ENCODE peak calls at places on chromosomes 7 and 10, in five cellular contexts. X is right lobe of liver, K is IMR-90, G is HCT116, I is transverse colon. D is an unnamed sample.

GRCh38 chr7:114658188-114658587 is 243.6 kb downstream of the FOXP2 start:
- DNase-seq in I (no peak), K (no peak), X (no peak), G (no peak), D (no peak)

GRCh38 chr7:149104749-149105148 is 14.2 kb upstream of the ZNF786 start:
- DNase-seq in K (no peak), I (no peak), X (no peak), G (no peak), D (no peak)

GRCh38 chr10:110137142-110137545 is 70.3 kb upstream of the MXI1 start:
- DNase-seq in I (no peak), K (peak), G (peak), X (no peak), D (no peak)

GRCh38 chr7:123637878-123638277 is 17.8 kb upstream of the LMOD2 start:
- DNase-seq in K (no peak), X (no peak), I (no peak), G (no peak), D (no peak)

GRCh38 chr10:79608505-79609375 is 2.0 kb upstream of the SFTPA1 start:
- DNase-seq in I (peak), X (no peak), K (peak), G (peak), D (no peak)

GRCh38 chr7:133065301-133065700 is 16.6 kb downstream of the CHCHD3 start:
- DNase-seq in I (no peak), G (no peak), K (no peak), X (no peak), D (no peak)

GRCh38 chr10:128029731-128030369 is 96.4 kb downstream of the MKI67 start:
- DNase-seq in I (no peak), K (no peak), G (no peak), X (no peak), D (no peak)

GRCh38 chr10:16049050-16049449 is 188.7 kb upstream of the MINDY3 start:
- DNase-seq in I (no peak), K (no peak), G (no peak), X (no peak), D (no peak)

GRCh38 chr10:73910401-73910763 is 550 bp upstream of the PLAU start:
- DNase-seq in X (no peak), K (peak), I (no peak), G (no peak), D (no peak)

GRCh38 chr10:122056431-122057094 is 67.6 kb downstream of the TACC2 start:
- DNase-seq in X (no peak), K (no peak), I (peak), G (peak), D (no peak)

GRCh38 chr7:150781016-150781415 is 19.1 kb downstream of the TMEM176B start:
- DNase-seq in K (peak), I (no peak), G (no peak), X (no peak), D (no peak)

GRCh38 chr7:50304911-50305621 is 550 bp downstream of the IKZF1 start:
- DNase-seq in I (peak), G (no peak), X (no peak), K (no peak), D (no peak)

GRCh38 chr10:118790058-118790457 is 35.3 kb upstream of the CACUL1 start:
- DNase-seq in G (no peak), I (no peak), X (no peak), K (no peak), D (no peak)

GRCh38 chr10:43344051-43344450 is 27.4 kb upstream of the FXYD4 start:
- DNase-seq in K (no peak), I (no peak), X (no peak), G (no peak), D (no peak)

GRCh38 chr10:1272079-1272478 is 215.9 kb downstream of the WDR37 start:
- DNase-seq in K (no peak), X (no peak), I (no peak), G (no peak), D (no peak)

GRCh38 chr7:106823631-106824030 is 41.5 kb upstream of the PIK3CG start:
- DNase-seq in G (peak), X (no peak), K (peak), I (no peak), D (peak)

GRCh38 chr7:123210986-123211385 is 11.2 kb upstream of the SLC13A1 start:
- DNase-seq in I (no peak), X (no peak), G (no peak), K (no peak), D (no peak)

GRCh38 chr7:24868724-24869123 is 111.3 kb downstream of the OSBPL3 start:
- DNase-seq in I (no peak), G (no peak), K (no peak), X (no peak), D (no peak)

GRCh38 chr10:73653701-73654100 is 2.1 kb downstream of the SYNPO2L start:
- DNase-seq in K (peak), X (no peak), G (no peak), I (no peak), D (no peak)

GRCh38 chr7:30920021-30920583 is 8.4 kb downstream of the AQP1 start:
- DNase-seq in K (no peak), G (no peak), X (peak), I (peak), D (no peak)

GRCh38 chr7:74501298-74501697 is 47.6 kb downstream of the GTF2IRD1 start:
- DNase-seq in X (peak), G (no peak), I (peak), K (no peak), D (no peak)

GRCh38 chr7:138009350-138009653 is 7.4 kb upstream of the CREB3L2 start:
- DNase-seq in K (no peak), I (no peak), X (no peak), G (no peak), D (no peak)

GRCh38 chr7:100126931-100127865 is at the start of gene MBLAC1:
- DNase-seq in G (peak), I (peak), X (peak), K (peak), D (no peak)

GRCh38 chr7:140310337-140311002 is 87.9 kb downstream of the SLC37A3 start:
- DNase-seq in X (no peak), G (no peak), K (no peak), I (no peak), D (no peak)

GRCh38 chr7:118492466-118492865 is 268.0 kb downstream of the ANKRD7 start:
- DNase-seq in G (no peak), X (no peak), I (no peak), K (no peak), D (no peak)

GRCh38 chr7:2208712-2209111 is 24.0 kb downstream of the MAD1L1 start:
- DNase-seq in G (no peak), X (no peak), I (no peak), K (no peak), D (no peak)

DNA sequence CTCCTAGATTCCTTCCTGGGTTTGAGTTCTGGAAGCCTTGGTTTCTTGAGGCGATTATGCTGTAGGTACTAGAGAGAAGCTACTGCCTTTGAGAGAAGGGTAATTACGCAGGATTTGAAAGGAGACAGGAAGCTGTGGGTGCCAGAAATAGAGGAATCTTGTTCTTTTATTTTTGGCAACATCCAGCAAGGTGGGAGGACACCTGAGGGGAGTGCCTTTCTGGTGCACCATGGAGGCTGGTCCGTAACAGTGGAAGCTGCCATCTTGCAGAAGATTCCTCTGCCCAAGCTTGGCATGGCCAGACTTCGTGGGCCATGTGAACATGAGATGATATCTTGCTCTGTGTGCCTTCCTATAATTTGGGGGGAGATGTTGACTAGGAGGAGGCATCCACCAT is 98.0 kb downstream of the PFKFB3 start:
- DNase-seq in I (no peak), G (no peak), K (no peak), X (peak), D (no peak)
- H3K4me3 ChIP-seq in I (no peak), G (no peak), K (no peak), X (no peak), D (no peak)

GRCh38 chr7:27188666-27189559 is 3.9 kb upstream of the HOXA11 start:
- DNase-seq in I (peak), G (no peak), K (no peak), X (peak), D (no peak)
- TF ChIP-seq POLR2A in I (peak), G (no peak), K (no peak), X (no peak), D (no peak)

DNA sequence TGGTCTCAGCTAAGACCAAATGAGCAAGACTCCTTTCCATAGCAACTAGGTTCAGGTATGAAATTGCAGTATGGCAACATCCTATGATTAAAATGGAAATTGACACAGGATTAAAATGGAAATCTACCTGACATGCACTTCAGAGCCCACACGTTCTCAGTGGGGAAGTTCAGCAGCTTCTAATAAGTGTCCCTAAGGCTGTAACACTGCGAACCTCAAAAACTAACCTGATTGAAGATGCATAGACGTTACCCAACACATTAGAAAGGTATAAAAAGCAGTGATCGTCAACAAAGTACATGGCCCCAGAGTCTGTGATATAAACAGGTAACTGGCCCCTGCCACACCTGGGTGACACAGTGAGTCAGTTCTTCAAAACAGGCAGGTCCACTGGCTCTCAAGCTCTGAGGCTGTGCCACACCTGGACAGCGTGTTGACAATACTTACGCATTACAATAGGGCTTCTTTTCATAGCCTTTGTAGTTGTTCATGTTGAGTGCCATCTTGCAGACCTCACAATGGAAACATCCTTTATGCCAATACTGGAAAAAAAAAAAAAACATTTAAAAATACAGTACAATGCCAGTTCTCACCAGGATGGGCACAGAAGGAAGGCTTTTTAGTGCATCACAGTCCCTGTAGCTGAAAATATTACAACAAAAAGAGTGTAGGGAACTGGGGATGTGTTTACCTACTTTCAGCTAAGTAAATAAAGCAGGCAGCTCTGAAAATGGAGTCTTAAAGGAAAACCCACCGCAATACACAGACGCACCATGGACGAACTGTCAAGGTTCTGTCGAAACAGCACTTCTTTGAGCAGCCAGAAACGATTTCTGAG is 275.0 kb upstream of the NEBL start:
- DNase-seq in X (no peak), G (no peak), K (no peak), I (peak), D (no peak)
- H3K27ac ChIP-seq in X (no peak), G (no peak), K (no peak), I (peak), D (peak)

GRCh38 chr7:120951309-120951706 is 731 bp downstream of the ING3 start:
- DNase-seq in G (no peak), I (no peak), K (no peak), X (no peak), D (no peak)
- H3K4me3 ChIP-seq in G (peak), I (peak), K (peak), X (peak), D (peak)

GRCh38 chr10:95656291-95657164 is at the start of gene ALDH18A1:
- DNase-seq in X (peak), I (peak), K (peak), G (peak), D (no peak)
- TF ChIP-seq POLR2A in X (peak), I (peak), K (peak), G (peak), D (no peak)

DNA sequence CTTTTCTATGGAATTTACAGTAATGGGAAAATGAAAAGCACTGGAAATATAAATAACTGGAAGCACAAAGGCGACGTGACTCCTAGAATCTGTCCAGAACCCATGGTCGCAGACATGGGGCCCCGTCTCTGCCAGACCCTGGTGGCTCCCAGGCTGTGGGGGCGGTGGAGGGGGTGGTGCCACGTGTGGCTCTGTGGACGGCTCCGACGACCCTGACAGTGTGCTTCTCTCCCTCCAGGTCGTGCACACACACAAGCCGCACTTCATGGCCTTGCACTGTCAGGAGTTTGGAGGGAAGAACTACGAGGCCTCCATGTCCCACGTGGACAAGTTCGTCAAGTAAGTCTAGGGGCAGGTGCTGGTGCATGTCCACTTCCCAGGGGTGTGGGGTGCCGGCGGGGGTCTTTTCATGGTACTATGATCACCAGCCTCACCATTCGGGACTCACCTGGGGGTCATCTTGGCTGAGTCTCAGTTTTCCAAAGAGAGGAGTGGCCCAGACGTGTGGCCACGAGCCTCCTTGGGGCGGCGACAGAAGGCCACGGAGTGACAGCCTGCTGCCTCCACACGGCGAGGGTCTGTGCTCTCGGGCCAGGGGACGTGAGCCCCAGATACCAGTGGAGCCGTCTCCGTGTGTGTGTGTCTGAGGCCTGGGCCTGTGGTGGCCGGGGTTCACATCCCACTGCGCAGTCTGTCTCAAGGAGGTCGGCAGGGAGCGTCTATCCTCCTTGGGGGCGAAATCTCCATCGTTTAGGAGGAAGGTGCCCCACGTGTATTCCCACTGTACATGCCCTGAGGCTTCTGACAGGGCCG is 108.2 kb downstream of the INPP5A start:
- DNase-seq in I (no peak), K (no peak), G (no peak), X (peak), D (no peak)
- H3K27ac ChIP-seq in I (no peak), K (no peak), G (no peak), X (no peak), D (no peak)

GRCh38 chr7:129103561-129104324 is 40.8 kb upstream of the TSPAN33 start:
- DNase-seq in G (no peak), I (no peak), K (no peak), X (peak), D (no peak)

GRCh38 chr7:129098409-129099084 is 43.6 kb upstream of the TNPO3 start:
- DNase-seq in K (no peak), G (no peak), I (no peak), X (no peak), D (no peak)

GRCh38 chr7:129095258-129095657 is 40.3 kb upstream of the TNPO3 start:
- DNase-seq in I (peak), K (no peak), X (no peak), G (no peak), D (no peak)

GRCh38 chr7:129101746-129102145 is 42.8 kb upstream of the TSPAN33 start:
- DNase-seq in G (no peak), K (no peak), I (no peak), X (no peak), D (no peak)

DNA sequence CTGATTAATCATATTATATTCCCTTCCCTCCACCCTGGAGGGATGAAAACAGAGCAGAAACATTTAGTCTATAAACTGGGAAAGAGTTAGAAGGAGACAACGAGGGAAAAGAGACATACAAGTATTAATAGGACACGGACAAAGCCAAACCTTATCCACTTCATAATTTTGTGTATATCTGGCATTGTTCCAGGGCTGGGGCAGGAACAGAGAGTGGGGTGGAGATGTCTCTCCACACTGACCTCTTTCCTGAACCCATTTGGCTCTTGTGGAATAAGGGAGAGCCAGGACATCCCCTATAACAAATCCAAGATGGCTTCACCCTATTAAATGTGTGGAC is 43.7 kb upstream of the TSPAN33 start:
- DNase-seq in X (no peak), G (no peak), I (no peak), K (no peak), D (no peak)
- H3K4me3 ChIP-seq in X (no peak), G (no peak), I (no peak), K (no peak), D (no peak)

GRCh38 chr7:21426958-21427860 is 674 bp upstream of the SP4 start:
- DNase-seq in I (peak), G (peak), X (peak), K (peak), D (peak)
- TF ChIP-seq POLR2A in I (peak), G (peak), X (peak), K (peak), D (no peak)

DNA sequence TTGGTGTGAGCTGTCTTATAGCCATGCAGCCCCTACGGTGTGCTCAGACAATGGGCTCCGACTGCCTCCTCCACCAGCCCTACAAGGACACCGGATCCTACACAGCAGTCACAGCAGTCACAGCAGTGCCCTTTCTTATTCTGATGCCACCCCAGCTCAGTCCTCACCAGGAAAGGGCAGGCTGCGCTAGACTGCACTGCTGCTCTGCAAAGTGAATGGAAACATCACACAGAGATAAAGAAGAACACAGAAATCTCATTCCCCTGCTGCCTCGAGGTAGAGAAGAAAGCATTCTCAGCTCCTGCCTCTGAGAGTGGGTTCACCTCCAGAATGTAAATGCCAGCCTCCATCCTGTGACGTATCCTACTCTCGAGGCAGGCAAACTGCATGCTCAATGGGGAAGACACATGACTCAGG is 241.6 kb upstream of the KMT2E start:
- DNase-seq in G (no peak), K (no peak), I (no peak), X (no peak), D (no peak)
- H3K27ac ChIP-seq in G (no peak), K (no peak), I (no peak), X (no peak), D (no peak)

D was measured in vagina.